ENCODE peak calls at places on chromosome 1, in five cellular contexts. One of them, this sample, is unnamed.

GRCh38 chr1:31934706-31935629 is 3.2 kb downstream of the PTP4A2 start:
- DNase-seq in GM12878: no peak
- DNase-seq in SK-N-SH: no peak
- DNase-seq in H1: no peak
- DNase-seq in K562: peak; percentile 30
- DNase-seq in this sample: no peak

GRCh38 chr1:182687361-182687760 is 3.0 kb upstream of the RGS8 start:
- DNase-seq in SK-N-SH: no peak
- DNase-seq in K562: no peak
- DNase-seq in GM12878: no peak
- DNase-seq in H1: no peak
- DNase-seq in this sample: no peak

GRCh38 chr1:1425753-1426495 is 4.8 kb upstream of the ANKRD65 start:
- DNase-seq in SK-N-SH: no peak
- DNase-seq in K562: no peak
- DNase-seq in GM12878: no peak
- DNase-seq in H1: no peak
- DNase-seq in this sample: no peak

GRCh38 chr1:96887501-96887900 is 165.9 kb downstream of the PTBP2 start:
- DNase-seq in GM12878: no peak
- DNase-seq in K562: no peak
- DNase-seq in SK-N-SH: no peak
- DNase-seq in H1: no peak
- DNase-seq in this sample: no peak

GRCh38 chr1:220462756-220463155 is 65.2 kb upstream of the MARK1 start:
- DNase-seq in GM12878: no peak
- DNase-seq in K562: no peak
- DNase-seq in SK-N-SH: peak; percentile 40
- DNase-seq in H1: peak; percentile 44
- DNase-seq in this sample: no peak

GRCh38 chr1:236590553-236591150 is 13.7 kb downstream of the HEATR1 start:
- DNase-seq in GM12878: no peak
- DNase-seq in K562: no peak
- DNase-seq in SK-N-SH: no peak
- DNase-seq in H1: no peak
- DNase-seq in this sample: no peak

GRCh38 chr1:2053217-2053616 is 3.0 kb downstream of the PRKCZ start:
- DNase-seq in GM12878: no peak
- DNase-seq in K562: no peak
- DNase-seq in H1: no peak
- DNase-seq in SK-N-SH: no peak
- DNase-seq in this sample: no peak

GRCh38 chr1:248804771-248805681 is 20.7 kb downstream of the SH3BP5L start:
- DNase-seq in K562: no peak
- DNase-seq in SK-N-SH: no peak
- DNase-seq in H1: no peak
- DNase-seq in GM12878: peak; percentile 73
- DNase-seq in this sample: no peak

GRCh38 chr1:185300152-185300551 is 16.9 kb downstream of the IVNS1ABP start:
- DNase-seq in K562: no peak
- DNase-seq in H1: no peak
- DNase-seq in GM12878: no peak
- DNase-seq in SK-N-SH: no peak
- DNase-seq in this sample: no peak

GRCh38 chr1:149844650-149845255 is 54.6 kb upstream of the BOLA1 start:
- DNase-seq in K562: no peak
- DNase-seq in GM12878: no peak
- DNase-seq in SK-N-SH: no peak
- DNase-seq in H1: no peak
- DNase-seq in this sample: no peak

GRCh38 chr1:3923378-3924185 is 23.5 kb upstream of the C1orf174 start:
- DNase-seq in H1: no peak
- DNase-seq in SK-N-SH: no peak
- DNase-seq in GM12878: no peak
- DNase-seq in K562: no peak
- DNase-seq in this sample: no peak

GRCh38 chr1:16250547-16251251 is 13.7 kb upstream of the CPLANE2 start:
- DNase-seq in GM12878: no peak
- DNase-seq in H1: no peak
- DNase-seq in K562: no peak
- DNase-seq in SK-N-SH: no peak
- DNase-seq in this sample: no peak

GRCh38 chr1:243742814-243743213 is 107.2 kb downstream of the AKT3 start:
- DNase-seq in H1: no peak
- DNase-seq in GM12878: no peak
- DNase-seq in SK-N-SH: no peak
- DNase-seq in K562: no peak
- DNase-seq in this sample: no peak

GRCh38 chr1:59552001-59552400 is 255.1 kb downstream of the FGGY start:
- DNase-seq in H1: no peak
- DNase-seq in K562: no peak
- DNase-seq in GM12878: no peak
- DNase-seq in SK-N-SH: no peak
- DNase-seq in this sample: no peak

GRCh38 chr1:201539561-201540404 is 856 bp downstream of the NAV1 start:
- DNase-seq in K562: peak; percentile 44
- DNase-seq in H1: no peak
- DNase-seq in GM12878: no peak
- DNase-seq in SK-N-SH: peak; percentile 77
- DNase-seq in this sample: no peak

GRCh38 chr1:168737446-168737845 is 8.4 kb upstream of the DPT start:
- DNase-seq in K562: no peak
- DNase-seq in H1: no peak
- DNase-seq in SK-N-SH: no peak
- DNase-seq in GM12878: no peak
- DNase-seq in this sample: no peak

GRCh38 chr1:112849425-112849966 is 106.5 kb downstream of the SLC16A1 start:
- DNase-seq in GM12878: no peak
- DNase-seq in SK-N-SH: peak; percentile 91
- DNase-seq in H1: no peak
- DNase-seq in K562: no peak
- DNase-seq in this sample: no peak

GRCh38 chr1:32242341-32242851 is 4.6 kb upstream of the FAM167B start:
- DNase-seq in H1: no peak
- DNase-seq in GM12878: no peak
- DNase-seq in K562: no peak
- DNase-seq in SK-N-SH: peak; percentile 66
- DNase-seq in this sample: no peak

GRCh38 chr1:28126778-28127430 is 38.5 kb upstream of the EYA3 start:
- DNase-seq in GM12878: no peak
- DNase-seq in SK-N-SH: no peak
- DNase-seq in K562: no peak
- DNase-seq in H1: no peak
- DNase-seq in this sample: no peak

GRCh38 chr1:232209357-232209756 is 420.6 kb downstream of the SIPA1L2 start:
- DNase-seq in K562: no peak
- DNase-seq in GM12878: no peak
- DNase-seq in SK-N-SH: no peak
- DNase-seq in H1: no peak
- DNase-seq in this sample: no peak

GRCh38 chr1:84407524-84408318 is 9.4 kb downstream of the DNASE2B start:
- DNase-seq in SK-N-SH: no peak
- DNase-seq in H1: no peak
- DNase-seq in K562: no peak
- DNase-seq in GM12878: no peak
- DNase-seq in this sample: no peak

GRCh38 chr1:241275226-241275625 is 81.8 kb downstream of the RGS7 start:
- DNase-seq in K562: no peak
- DNase-seq in GM12878: no peak
- DNase-seq in H1: no peak
- DNase-seq in SK-N-SH: no peak
- DNase-seq in this sample: no peak

GRCh38 chr1:29650041-29650400 is 413.7 kb downstream of the PTPRU start:
- DNase-seq in SK-N-SH: no peak
- DNase-seq in H1: no peak
- DNase-seq in K562: no peak
- DNase-seq in GM12878: no peak
- DNase-seq in this sample: no peak

GRCh38 chr1:224621813-224622682 is 5.9 kb downstream of the CNIH3 start:
- DNase-seq in GM12878: no peak
- DNase-seq in H1: no peak
- DNase-seq in K562: no peak
- DNase-seq in SK-N-SH: no peak
- DNase-seq in this sample: no peak

GRCh38 chr1:27912429-27912828 is 22.4 kb upstream of the SMPDL3B start:
- DNase-seq in SK-N-SH: no peak
- DNase-seq in H1: no peak
- DNase-seq in GM12878: no peak
- DNase-seq in K562: no peak
- DNase-seq in this sample: no peak

GRCh38 chr1:110224240-110224995 is 14.3 kb downstream of the KCNC4 start:
- DNase-seq in H1: no peak
- DNase-seq in K562: no peak
- DNase-seq in SK-N-SH: no peak
- DNase-seq in GM12878: no peak
- DNase-seq in this sample: peak; percentile 61

GRCh38 chr1:184215274-184215925 is 163.9 kb downstream of the TSEN15 start:
- DNase-seq in K562: no peak
- DNase-seq in GM12878: no peak
- DNase-seq in H1: no peak
- DNase-seq in SK-N-SH: peak; percentile 62
- DNase-seq in this sample: no peak

GRCh38 chr1:115924730-115925129 is 51.6 kb upstream of the SLC22A15 start:
- DNase-seq in H1: peak; percentile 2
- DNase-seq in SK-N-SH: no peak
- DNase-seq in GM12878: no peak
- DNase-seq in K562: no peak
- DNase-seq in this sample: no peak

GRCh38 chr1:236716160-236716559 is 29.9 kb downstream of the ACTN2 start:
- DNase-seq in GM12878: no peak
- DNase-seq in H1: no peak
- DNase-seq in SK-N-SH: no peak
- DNase-seq in K562: no peak
- DNase-seq in this sample: no peak

GRCh38 chr1:93081716-93082115 is 2.6 kb downstream of the MTF2 start:
- DNase-seq in K562: no peak
- DNase-seq in GM12878: no peak
- DNase-seq in H1: no peak
- DNase-seq in SK-N-SH: no peak
- DNase-seq in this sample: no peak

GRCh38 chr1:159170639-159171038 is 776 bp upstream of the CADM3 start:
- DNase-seq in SK-N-SH: no peak
- DNase-seq in H1: no peak
- DNase-seq in K562: no peak
- DNase-seq in GM12878: no peak
- DNase-seq in this sample: no peak

GRCh38 chr1:164587617-164588367 is 28.8 kb downstream of the PBX1 start:
- DNase-seq in H1: no peak
- DNase-seq in SK-N-SH: no peak
- DNase-seq in K562: no peak
- DNase-seq in GM12878: no peak
- DNase-seq in this sample: no peak

GRCh38 chr1:204472660-204473059 is 21.9 kb downstream of the PIK3C2B start:
- DNase-seq in H1: no peak
- DNase-seq in GM12878: no peak
- DNase-seq in SK-N-SH: no peak
- DNase-seq in K562: no peak
- DNase-seq in this sample: no peak

GRCh38 chr1:189409774-189410173 is 1067.9 kb downstream of the BRINP3 start:
- DNase-seq in SK-N-SH: no peak
- DNase-seq in K562: no peak
- DNase-seq in H1: no peak
- DNase-seq in GM12878: no peak
- DNase-seq in this sample: no peak

GRCh38 chr1:198449727-198450433 is 90.6 kb downstream of the ATP6V1G3 start:
- DNase-seq in GM12878: no peak
- DNase-seq in SK-N-SH: no peak
- DNase-seq in H1: no peak
- DNase-seq in K562: no peak
- DNase-seq in this sample: no peak
- TF ChIP-seq YY1 in GM12878: no peak
- TF ChIP-seq YY1 in SK-N-SH: no peak
- TF ChIP-seq YY1 in H1: no peak
- TF ChIP-seq YY1 in K562: no peak
- TF ChIP-seq YY1 in this sample: no peak

GRCh38 chr1:214476958-214477870 is 74.2 kb downstream of the PTPN14 start:
- DNase-seq in K562: no peak
- DNase-seq in GM12878: no peak
- DNase-seq in H1: no peak
- DNase-seq in SK-N-SH: no peak
- DNase-seq in this sample: no peak
- TF ChIP-seq RFX5 in K562: no peak
- TF ChIP-seq RFX5 in GM12878: no peak
- TF ChIP-seq RFX5 in H1: no peak
- TF ChIP-seq RFX5 in SK-N-SH: no peak
- TF ChIP-seq RFX5 in this sample: no peak

DNA sequence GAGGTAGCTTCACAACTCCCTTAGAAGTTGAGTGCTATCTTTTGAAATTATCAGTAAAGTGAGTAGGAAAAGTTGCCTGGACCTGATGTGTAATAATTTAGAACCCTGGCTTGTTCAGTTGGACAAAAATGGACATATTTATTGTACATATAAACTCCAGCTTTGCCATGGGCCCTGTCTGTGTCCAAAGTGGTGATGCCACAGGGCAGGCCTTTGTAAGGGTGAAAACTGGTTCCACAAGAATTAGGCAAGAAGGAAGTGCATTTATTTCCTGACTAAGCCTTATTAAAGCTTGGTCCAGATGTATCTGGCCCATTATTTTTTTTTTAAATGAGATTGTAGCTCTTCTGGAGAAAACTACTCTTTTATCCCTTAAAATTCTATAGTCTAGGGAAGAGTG is 47.9 kb downstream of the MACO1 start:
- DNase-seq in GM12878: no peak
- DNase-seq in SK-N-SH: no peak
- DNase-seq in H1: no peak
- DNase-seq in K562: no peak
- DNase-seq in this sample: no peak
- TF ChIP-seq YY1 in GM12878: no peak
- TF ChIP-seq YY1 in SK-N-SH: no peak
- TF ChIP-seq YY1 in H1: no peak
- TF ChIP-seq YY1 in K562: no peak
- TF ChIP-seq YY1 in this sample: no peak

GRCh38 chr1:203379831-203380230 is 28.9 kb upstream of the FMOD start:
- DNase-seq in K562: no peak
- DNase-seq in SK-N-SH: no peak
- DNase-seq in H1: no peak
- DNase-seq in GM12878: no peak
- DNase-seq in this sample: no peak
- TF ChIP-seq RFX5 in K562: no peak
- TF ChIP-seq RFX5 in SK-N-SH: no peak
- TF ChIP-seq RFX5 in H1: no peak
- TF ChIP-seq RFX5 in GM12878: no peak
- TF ChIP-seq RFX5 in this sample: no peak